ENCODE peak calls at places on chromosome 20, in ten cellular contexts. One of them, this sample, is unnamed.

GRCh38 chr20:32849577-32849976 is 9.1 kb upstream of the EFCAB8 start:
- DNase-seq in AG09309: no peak
- DNase-seq in AG08395: no peak
- DNase-seq in lung: no peak
- DNase-seq in stimulated activated CD4-positive, alpha-beta T cell treated with anti-CD3 and anti-CD28 coated beads, Interleukin-4, amount 100 ng/mL, for 1 hour: no peak
- DNase-seq in activated T-cell treated with anti-CD3 and anti-CD28 coated beads for 24 hours: no peak
- DNase-seq in ovary: no peak
- DNase-seq in fibroblast of lung: no peak
- DNase-seq in right cardiac atrium: no peak
- DNase-seq in anterior cingulate cortex: no peak
- DNase-seq in this sample: no peak

GRCh38 chr20:50720582-50720981 is 10.8 kb upstream of the PARD6B start:
- DNase-seq in anterior cingulate cortex: no peak
- DNase-seq in right cardiac atrium: no peak
- DNase-seq in activated T-cell treated with anti-CD3 and anti-CD28 coated beads for 24 hours: no peak
- DNase-seq in fibroblast of lung: no peak
- DNase-seq in AG09309: no peak
- DNase-seq in AG08395: no peak
- DNase-seq in lung: no peak
- DNase-seq in stimulated activated CD4-positive, alpha-beta T cell treated with anti-CD3 and anti-CD28 coated beads, Interleukin-4, amount 100 ng/mL, for 1 hour: no peak
- DNase-seq in ovary: no peak
- DNase-seq in this sample: no peak

GRCh38 chr20:43799150-43799711 is 72.4 kb upstream of the GTSF1L start:
- DNase-seq in right cardiac atrium: no peak
- DNase-seq in stimulated activated CD4-positive, alpha-beta T cell treated with anti-CD3 and anti-CD28 coated beads, Interleukin-4, amount 100 ng/mL, for 1 hour: no peak
- DNase-seq in anterior cingulate cortex: peak
- DNase-seq in ovary: no peak
- DNase-seq in activated T-cell treated with anti-CD3 and anti-CD28 coated beads for 24 hours: no peak
- DNase-seq in lung: no peak
- DNase-seq in AG08395: no peak
- DNase-seq in AG09309: no peak
- DNase-seq in fibroblast of lung: no peak
- DNase-seq in this sample: no peak

GRCh38 chr20:12455152-12455551 is 537.5 kb downstream of the BTBD3 start:
- DNase-seq in fibroblast of lung: no peak
- DNase-seq in AG09309: no peak
- DNase-seq in AG08395: no peak
- DNase-seq in activated T-cell treated with anti-CD3 and anti-CD28 coated beads for 24 hours: no peak
- DNase-seq in ovary: no peak
- DNase-seq in right cardiac atrium: no peak
- DNase-seq in anterior cingulate cortex: no peak
- DNase-seq in lung: no peak
- DNase-seq in stimulated activated CD4-positive, alpha-beta T cell treated with anti-CD3 and anti-CD28 coated beads, Interleukin-4, amount 100 ng/mL, for 1 hour: no peak
- DNase-seq in this sample: no peak

GRCh38 chr20:44862286-44862685 is 23.2 kb upstream of the YWHAB start:
- DNase-seq in stimulated activated CD4-positive, alpha-beta T cell treated with anti-CD3 and anti-CD28 coated beads, Interleukin-4, amount 100 ng/mL, for 1 hour: no peak
- DNase-seq in AG09309: no peak
- DNase-seq in activated T-cell treated with anti-CD3 and anti-CD28 coated beads for 24 hours: no peak
- DNase-seq in right cardiac atrium: no peak
- DNase-seq in fibroblast of lung: no peak
- DNase-seq in AG08395: no peak
- DNase-seq in lung: no peak
- DNase-seq in anterior cingulate cortex: no peak
- DNase-seq in ovary: no peak
- DNase-seq in this sample: no peak

GRCh38 chr20:2151805-2152727 is 50.4 kb downstream of the STK35 start:
- DNase-seq in lung: peak
- DNase-seq in anterior cingulate cortex: no peak
- DNase-seq in fibroblast of lung: peak
- DNase-seq in ovary: no peak
- DNase-seq in right cardiac atrium: no peak
- DNase-seq in activated T-cell treated with anti-CD3 and anti-CD28 coated beads for 24 hours: no peak
- DNase-seq in AG09309: peak
- DNase-seq in stimulated activated CD4-positive, alpha-beta T cell treated with anti-CD3 and anti-CD28 coated beads, Interleukin-4, amount 100 ng/mL, for 1 hour: no peak
- DNase-seq in AG08395: peak
- DNase-seq in this sample: peak

GRCh38 chr20:56202493-56203077 is 45.9 kb upstream of the MC3R start:
- DNase-seq in lung: no peak
- DNase-seq in AG09309: no peak
- DNase-seq in right cardiac atrium: no peak
- DNase-seq in AG08395: no peak
- DNase-seq in stimulated activated CD4-positive, alpha-beta T cell treated with anti-CD3 and anti-CD28 coated beads, Interleukin-4, amount 100 ng/mL, for 1 hour: no peak
- DNase-seq in fibroblast of lung: no peak
- DNase-seq in activated T-cell treated with anti-CD3 and anti-CD28 coated beads for 24 hours: no peak
- DNase-seq in anterior cingulate cortex: no peak
- DNase-seq in ovary: no peak
- DNase-seq in this sample: no peak

GRCh38 chr20:59770270-59770669 is 163.2 kb downstream of the SYCP2 start:
- DNase-seq in stimulated activated CD4-positive, alpha-beta T cell treated with anti-CD3 and anti-CD28 coated beads, Interleukin-4, amount 100 ng/mL, for 1 hour: no peak
- DNase-seq in AG09309: no peak
- DNase-seq in AG08395: no peak
- DNase-seq in ovary: no peak
- DNase-seq in lung: no peak
- DNase-seq in anterior cingulate cortex: no peak
- DNase-seq in fibroblast of lung: no peak
- DNase-seq in activated T-cell treated with anti-CD3 and anti-CD28 coated beads for 24 hours: no peak
- DNase-seq in right cardiac atrium: no peak
- DNase-seq in this sample: no peak

GRCh38 chr20:17395729-17396128 is 135.4 kb downstream of the BFSP1 start:
- DNase-seq in AG08395: no peak
- DNase-seq in anterior cingulate cortex: no peak
- DNase-seq in ovary: no peak
- DNase-seq in stimulated activated CD4-positive, alpha-beta T cell treated with anti-CD3 and anti-CD28 coated beads, Interleukin-4, amount 100 ng/mL, for 1 hour: no peak
- DNase-seq in activated T-cell treated with anti-CD3 and anti-CD28 coated beads for 24 hours: no peak
- DNase-seq in lung: no peak
- DNase-seq in right cardiac atrium: no peak
- DNase-seq in AG09309: no peak
- DNase-seq in fibroblast of lung: no peak
- DNase-seq in this sample: no peak

GRCh38 chr20:58745391-58745790 is 52.8 kb downstream of the NPEPL1 start:
- DNase-seq in activated T-cell treated with anti-CD3 and anti-CD28 coated beads for 24 hours: no peak
- DNase-seq in AG09309: no peak
- DNase-seq in anterior cingulate cortex: no peak
- DNase-seq in stimulated activated CD4-positive, alpha-beta T cell treated with anti-CD3 and anti-CD28 coated beads, Interleukin-4, amount 100 ng/mL, for 1 hour: no peak
- DNase-seq in AG08395: no peak
- DNase-seq in lung: no peak
- DNase-seq in fibroblast of lung: no peak
- DNase-seq in ovary: no peak
- DNase-seq in right cardiac atrium: no peak
- DNase-seq in this sample: no peak

GRCh38 chr20:49583343-49583668 is 15.4 kb upstream of the PTGIS start:
- DNase-seq in activated T-cell treated with anti-CD3 and anti-CD28 coated beads for 24 hours: no peak
- DNase-seq in fibroblast of lung: no peak
- DNase-seq in AG09309: no peak
- DNase-seq in AG08395: no peak
- DNase-seq in right cardiac atrium: no peak
- DNase-seq in ovary: no peak
- DNase-seq in stimulated activated CD4-positive, alpha-beta T cell treated with anti-CD3 and anti-CD28 coated beads, Interleukin-4, amount 100 ng/mL, for 1 hour: no peak
- DNase-seq in anterior cingulate cortex: no peak
- DNase-seq in lung: no peak
- DNase-seq in this sample: no peak

GRCh38 chr20:17676942-17677341 is 5.1 kb downstream of the RRBP1 start:
- DNase-seq in lung: no peak
- DNase-seq in AG08395: no peak
- DNase-seq in anterior cingulate cortex: no peak
- DNase-seq in stimulated activated CD4-positive, alpha-beta T cell treated with anti-CD3 and anti-CD28 coated beads, Interleukin-4, amount 100 ng/mL, for 1 hour: no peak
- DNase-seq in activated T-cell treated with anti-CD3 and anti-CD28 coated beads for 24 hours: no peak
- DNase-seq in AG09309: no peak
- DNase-seq in right cardiac atrium: no peak
- DNase-seq in fibroblast of lung: no peak
- DNase-seq in ovary: no peak
- DNase-seq in this sample: no peak

GRCh38 chr20:9279905-9280304 is 211.0 kb downstream of the PLCB4 start:
- DNase-seq in lung: no peak
- DNase-seq in fibroblast of lung: no peak
- DNase-seq in AG09309: no peak
- DNase-seq in anterior cingulate cortex: no peak
- DNase-seq in AG08395: no peak
- DNase-seq in ovary: no peak
- DNase-seq in right cardiac atrium: no peak
- DNase-seq in activated T-cell treated with anti-CD3 and anti-CD28 coated beads for 24 hours: no peak
- DNase-seq in stimulated activated CD4-positive, alpha-beta T cell treated with anti-CD3 and anti-CD28 coated beads, Interleukin-4, amount 100 ng/mL, for 1 hour: no peak
- DNase-seq in this sample: no peak

GRCh38 chr20:62354811-62355341 is 12.2 kb downstream of the LAMA5 start:
- DNase-seq in stimulated activated CD4-positive, alpha-beta T cell treated with anti-CD3 and anti-CD28 coated beads, Interleukin-4, amount 100 ng/mL, for 1 hour: no peak
- DNase-seq in AG08395: no peak
- DNase-seq in right cardiac atrium: peak
- DNase-seq in activated T-cell treated with anti-CD3 and anti-CD28 coated beads for 24 hours: no peak
- DNase-seq in fibroblast of lung: no peak
- DNase-seq in lung: no peak
- DNase-seq in ovary: no peak
- DNase-seq in AG09309: no peak
- DNase-seq in anterior cingulate cortex: no peak
- DNase-seq in this sample: no peak

GRCh38 chr20:40646321-40647212 is 42.5 kb downstream of the MAFB start:
- DNase-seq in AG08395: no peak
- DNase-seq in fibroblast of lung: no peak
- DNase-seq in activated T-cell treated with anti-CD3 and anti-CD28 coated beads for 24 hours: no peak
- DNase-seq in ovary: no peak
- DNase-seq in right cardiac atrium: no peak
- DNase-seq in anterior cingulate cortex: no peak
- DNase-seq in stimulated activated CD4-positive, alpha-beta T cell treated with anti-CD3 and anti-CD28 coated beads, Interleukin-4, amount 100 ng/mL, for 1 hour: no peak
- DNase-seq in lung: no peak
- DNase-seq in AG09309: no peak
- DNase-seq in this sample: no peak